ENCODE peak calls at places on chromosomes 12 and 14, in six cellular contexts. D is left ventricle myocardium superior, L is activated T-helper 1 cell treated with Interleukin-2 at 50 U/mL for 16 hours, K is GOT3, Z is prostate gland, M is fibroblast of pulmonary artery. N is an unnamed sample.

GRCh38 chr12:118166946-118167345 is 31.0 kb downstream of the PEBP1 start:
- DNase-seq in D (no peak), L (no peak), K (no peak), Z (no peak), M (no peak), N (no peak)

GRCh38 chr14:30180219-30180618 is 252.6 kb upstream of the PRKD1 start:
- DNase-seq in D (no peak), L (no peak), K (no peak), Z (no peak), M (peak; percentile 55), N (peak; percentile 51)

GRCh38 chr14:85531141-85531593 is 1.2 kb downstream of the FLRT2 start:
- DNase-seq in D (peak; percentile 44), L (no peak), K (no peak), Z (peak; percentile 7), M (peak; percentile 82), N (peak; percentile 59)

GRCh38 chr12:95151821-95152220 is 65.4 kb downstream of the FGD6 start:
- DNase-seq in D (no peak), L (no peak), K (no peak), Z (no peak), M (no peak), N (no peak)

GRCh38 chr14:99273724-99274345 is 1.8 kb upstream of the BCL11B start:
- DNase-seq in D (no peak), L (no peak), K (no peak), Z (no peak), M (no peak), N (no peak)

GRCh38 chr14:32417956-32418552 is 89.0 kb downstream of the AKAP6 start:
- DNase-seq in D (peak; percentile 53), L (no peak), K (no peak), Z (peak; percentile 29), M (peak; percentile 79), N (peak; percentile 76)

GRCh38 chr12:22101749-22102243 is 55.8 kb downstream of the CMAS start:
- DNase-seq in D (peak; percentile 49), L (no peak), K (peak; percentile 49), Z (no peak), M (peak; percentile 81), N (no peak)

GRCh38 chr12:65602579-65603295 is 221.5 kb upstream of the HMGA2 start:
- DNase-seq in D (peak; percentile 72), L (no peak), K (no peak), Z (peak; percentile 41), M (peak; percentile 97), N (peak; percentile 96)

GRCh38 chr12:89353823-89354629 is 1.7 kb upstream of the DUSP6 start:
- DNase-seq in D (peak; percentile 92), L (peak; percentile 57), K (peak; percentile 63), Z (peak; percentile 77), M (peak; percentile 74), N (peak; percentile 78)

GRCh38 chr12:54759751-54760150 is 94.6 kb upstream of the MUCL1 start:
- DNase-seq in D (no peak), L (no peak), K (no peak), Z (peak; percentile 57), M (peak; percentile 26), N (peak; percentile 24)

GRCh38 chr12:32016680-32017482 is 57.7 kb downstream of the RESF1 start:
- DNase-seq in D (no peak), L (no peak), K (no peak), Z (no peak), M (no peak), N (no peak)

GRCh38 chr12:109650808-109651207 is 62.8 kb upstream of the FAM222A start:
- DNase-seq in D (no peak), L (no peak), K (no peak), Z (no peak), M (no peak), N (no peak)

GRCh38 chr12:11705010-11705409 is 55.5 kb downstream of the ETV6 start:
- DNase-seq in D (no peak), L (no peak), K (no peak), Z (no peak), M (peak; percentile 92), N (no peak)

GRCh38 chr12:13609874-13610273 is 371.5 kb downstream of the GRIN2B start:
- DNase-seq in D (no peak), L (no peak), K (no peak), Z (no peak), M (no peak), N (no peak)

GRCh38 chr12:5480953-5481300 is 49.0 kb downstream of the NTF3 start:
- DNase-seq in D (no peak), L (no peak), K (no peak), Z (no peak), M (no peak), N (peak; percentile 19)

GRCh38 chr14:73634333-73634833 is 10.4 kb upstream of the DNAL1 start:
- DNase-seq in D (peak; percentile 66), L (no peak), K (no peak), Z (peak; percentile 11), M (peak; percentile 18), N (peak; percentile 54)

GRCh38 chr12:56387152-56387551 is 24.5 kb upstream of the APOF start:
- DNase-seq in D (no peak), L (no peak), K (no peak), Z (no peak), M (peak; percentile 16), N (peak; percentile 33)

GRCh38 chr12:18428416-18428815 is 167.1 kb downstream of the PIK3C2G start:
- DNase-seq in D (no peak), L (no peak), K (no peak), Z (no peak), M (no peak), N (no peak)

GRCh38 chr14:70254476-70254961 is 65.8 kb upstream of the SLC8A3 start:
- DNase-seq in D (peak; percentile 61), L (no peak), K (no peak), Z (peak; percentile 20), M (peak; percentile 29), N (peak; percentile 80)

GRCh38 chr12:130588696-130589095 is 127.4 kb downstream of the RIMBP2 start:
- DNase-seq in D (no peak), L (no peak), K (no peak), Z (no peak), M (no peak), N (no peak)

GRCh38 chr14:105126970-105127307 is 41.6 kb downstream of the JAG2 start:
- DNase-seq in D (no peak), L (no peak), K (no peak), Z (no peak), M (no peak), N (no peak)

GRCh38 chr14:60951781-60952435 is 29.0 kb downstream of the TRMT5 start:
- DNase-seq in D (no peak), L (no peak), K (no peak), Z (no peak), M (no peak), N (no peak)

GRCh38 chr14:66601932-66602578 is 94.1 kb downstream of the GPHN start:
- DNase-seq in D (no peak), L (no peak), K (no peak), Z (no peak), M (peak; percentile 9), N (no peak)

GRCh38 chr12:122757568-122757967 is 4.9 kb downstream of the DENR start:
- DNase-seq in D (no peak), L (no peak), K (no peak), Z (no peak), M (no peak), N (no peak)

GRCh38 chr12:127393896-127394295 is 873.1 kb upstream of the TMEM132C start:
- DNase-seq in D (no peak), L (no peak), K (no peak), Z (no peak), M (peak; percentile 25), N (peak; percentile 10)

GRCh38 chr14:100065161-100065871 is at the start of gene EVL:
- DNase-seq in D (peak; percentile 58), L (peak; percentile 68), K (no peak), Z (no peak), M (no peak), N (peak; percentile 23)

GRCh38 chr14:36859119-36859518 is 197.5 kb downstream of the PAX9 start:
- DNase-seq in D (no peak), L (no peak), K (no peak), Z (no peak), M (no peak), N (no peak)

GRCh38 chr14:105180598-105181528 is at the start of gene NUDT14:
- DNase-seq in D (peak; percentile 84), L (peak; percentile 86), K (no peak), Z (peak; percentile 85), M (peak; percentile 46), N (peak; percentile 53)

GRCh38 chr12:9870311-9870866 is 1.2 kb upstream of the CLEC2B start:
- DNase-seq in D (no peak), L (no peak), K (no peak), Z (no peak), M (peak; percentile 20), N (no peak)

GRCh38 chr12:23816394-23816851 is 133.0 kb downstream of the SOX5 start:
- DNase-seq in D (no peak), L (no peak), K (no peak), Z (no peak), M (no peak), N (no peak)

GRCh38 chr12:118682656-118683055 is 298.7 kb upstream of the SRRM4 start:
- DNase-seq in D (no peak), L (no peak), K (no peak), Z (no peak), M (no peak), N (no peak)